ENCODE peak calls at places on chromosome 5, in seven cellular contexts. One of them, this sample, is unnamed. For H3K36me3, the result is how much of the 10 kb centered on the place peaks cover.

GRCh38 chr5:133930061-133930823 is 38.2 kb downstream of the C5orf15 start:
- DNase-seq in PC-3: no peak
- DNase-seq in IMR-90: peak
- DNase-seq in ascending aorta: peak
- DNase-seq in esophagus squamous epithelium: no peak
- DNase-seq in sigmoid colon: no peak
- DNase-seq in thyroid gland: no peak
- DNase-seq in this sample: no peak

GRCh38 chr5:16536818-16537217 is 71.2 kb upstream of the ZNF622 start:
- DNase-seq in PC-3: no peak
- DNase-seq in IMR-90: no peak
- DNase-seq in ascending aorta: no peak
- DNase-seq in esophagus squamous epithelium: no peak
- DNase-seq in sigmoid colon: no peak
- DNase-seq in thyroid gland: no peak
- DNase-seq in this sample: no peak

GRCh38 chr5:53084856-53085255 is 24.7 kb downstream of the MOCS2 start:
- DNase-seq in PC-3: no peak
- DNase-seq in IMR-90: no peak
- DNase-seq in ascending aorta: no peak
- DNase-seq in esophagus squamous epithelium: no peak
- DNase-seq in sigmoid colon: no peak
- DNase-seq in thyroid gland: no peak
- DNase-seq in this sample: no peak

GRCh38 chr5:130797303-130797702 is 367.8 kb downstream of the HINT1 start:
- DNase-seq in PC-3: no peak
- DNase-seq in IMR-90: no peak
- DNase-seq in ascending aorta: no peak
- DNase-seq in esophagus squamous epithelium: no peak
- DNase-seq in sigmoid colon: no peak
- DNase-seq in thyroid gland: no peak
- DNase-seq in this sample: no peak

GRCh38 chr5:95822038-95822407 is 503 bp downstream of the GLRX start:
- DNase-seq in PC-3: peak
- DNase-seq in IMR-90: peak
- DNase-seq in ascending aorta: no peak
- DNase-seq in esophagus squamous epithelium: peak
- DNase-seq in sigmoid colon: peak
- DNase-seq in thyroid gland: peak
- DNase-seq in this sample: no peak

GRCh38 chr5:137176126-137176525 is 323.0 kb downstream of the SPOCK1 start:
- DNase-seq in PC-3: no peak
- DNase-seq in IMR-90: no peak
- DNase-seq in ascending aorta: no peak
- DNase-seq in esophagus squamous epithelium: no peak
- DNase-seq in sigmoid colon: no peak
- DNase-seq in thyroid gland: no peak
- DNase-seq in this sample: no peak

GRCh38 chr5:38994329-38994927 is 79.8 kb downstream of the RICTOR start:
- DNase-seq in PC-3: peak
- DNase-seq in IMR-90: peak
- DNase-seq in ascending aorta: no peak
- DNase-seq in esophagus squamous epithelium: no peak
- DNase-seq in sigmoid colon: no peak
- DNase-seq in thyroid gland: peak
- DNase-seq in this sample: peak

GRCh38 chr5:178281321-178281720 is 48.7 kb upstream of the PHYKPL start:
- DNase-seq in PC-3: no peak
- DNase-seq in IMR-90: no peak
- DNase-seq in ascending aorta: no peak
- DNase-seq in esophagus squamous epithelium: no peak
- DNase-seq in sigmoid colon: peak
- DNase-seq in thyroid gland: no peak
- DNase-seq in this sample: no peak

GRCh38 chr5:149731617-149732400 is 1.7 kb downstream of the PPARGC1B start:
- DNase-seq in PC-3: peak
- DNase-seq in IMR-90: peak
- DNase-seq in ascending aorta: peak
- DNase-seq in esophagus squamous epithelium: peak
- DNase-seq in sigmoid colon: peak
- DNase-seq in thyroid gland: peak
- DNase-seq in this sample: peak

GRCh38 chr5:32753051-32753450 is 41.9 kb downstream of the NPR3 start:
- DNase-seq in PC-3: no peak
- DNase-seq in IMR-90: peak
- DNase-seq in ascending aorta: no peak
- DNase-seq in esophagus squamous epithelium: no peak
- DNase-seq in sigmoid colon: no peak
- DNase-seq in thyroid gland: no peak
- DNase-seq in this sample: no peak

GRCh38 chr5:54311178-54311811 is 922 bp upstream of the ARL15 start:
- DNase-seq in PC-3: no peak
- DNase-seq in IMR-90: peak
- DNase-seq in ascending aorta: no peak
- DNase-seq in esophagus squamous epithelium: no peak
- DNase-seq in sigmoid colon: no peak
- DNase-seq in thyroid gland: peak
- DNase-seq in this sample: no peak

GRCh38 chr5:173744527-173744926 is 128.1 kb upstream of the BOD1 start:
- DNase-seq in PC-3: no peak
- DNase-seq in IMR-90: no peak
- DNase-seq in ascending aorta: no peak
- DNase-seq in esophagus squamous epithelium: no peak
- DNase-seq in sigmoid colon: no peak
- DNase-seq in thyroid gland: no peak
- DNase-seq in this sample: no peak

GRCh38 chr5:14505310-14506140 is 76.1 kb upstream of the OTULINL start:
- DNase-seq in PC-3: no peak
- DNase-seq in IMR-90: no peak
- DNase-seq in ascending aorta: no peak
- DNase-seq in esophagus squamous epithelium: no peak
- DNase-seq in sigmoid colon: no peak
- DNase-seq in thyroid gland: no peak
- DNase-seq in this sample: no peak

DNA sequence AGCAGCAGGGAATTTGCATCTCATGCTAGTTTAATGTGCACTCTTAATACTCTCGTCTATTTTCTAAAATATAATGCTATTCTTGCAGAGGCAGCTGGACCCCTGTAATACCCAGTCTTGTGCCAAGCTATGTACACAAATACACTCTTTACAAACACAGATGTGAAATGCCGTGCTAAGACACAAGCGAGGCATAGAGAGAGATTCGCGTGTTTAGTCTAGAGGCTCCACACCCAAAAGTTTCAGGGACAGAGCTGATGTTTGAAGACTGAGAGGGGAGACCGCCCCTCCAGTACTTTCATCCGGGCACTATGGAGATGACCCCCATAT is 1.2 kb downstream of the DPYSL3 start:
- DNase-seq in PC-3: no peak
- DNase-seq in IMR-90: peak
- DNase-seq in ascending aorta: no peak
- DNase-seq in esophagus squamous epithelium: no peak
- DNase-seq in sigmoid colon: no peak
- DNase-seq in thyroid gland: no peak
- DNase-seq in this sample: no peak
- H3K4me3 ChIP-seq in PC-3: peak
- H3K4me3 ChIP-seq in IMR-90: peak
- H3K4me3 ChIP-seq in ascending aorta: peak
- H3K4me3 ChIP-seq in esophagus squamous epithelium: peak
- H3K4me3 ChIP-seq in sigmoid colon: peak
- H3K4me3 ChIP-seq in thyroid gland: peak
- H3K4me3 ChIP-seq in this sample: peak

GRCh38 chr5:20833081-20833627 is 845.2 kb upstream of the CDH18 start:
- DNase-seq in PC-3: no peak
- DNase-seq in IMR-90: no peak
- DNase-seq in ascending aorta: no peak
- DNase-seq in esophagus squamous epithelium: no peak
- DNase-seq in sigmoid colon: no peak
- DNase-seq in thyroid gland: no peak
- DNase-seq in this sample: no peak
- TF ChIP-seq CTCF in PC-3: no peak
- TF ChIP-seq CTCF in IMR-90: no peak
- TF ChIP-seq CTCF in ascending aorta: no peak
- TF ChIP-seq CTCF in esophagus squamous epithelium: no peak
- TF ChIP-seq CTCF in sigmoid colon: no peak
- TF ChIP-seq CTCF in thyroid gland: no peak
- TF ChIP-seq CTCF in this sample: no peak

GRCh38 chr5:36168737-36169136 is 16.8 kb downstream of the SKP2 start:
- DNase-seq in PC-3: no peak
- DNase-seq in IMR-90: no peak
- DNase-seq in ascending aorta: no peak
- DNase-seq in esophagus squamous epithelium: no peak
- DNase-seq in sigmoid colon: no peak
- DNase-seq in thyroid gland: no peak
- DNase-seq in this sample: no peak
- H3K36me3 ChIP-seq in PC-3: half or more
- H3K36me3 ChIP-seq in IMR-90: under half
- H3K36me3 ChIP-seq in ascending aorta: half or more
- H3K36me3 ChIP-seq in esophagus squamous epithelium: under half
- H3K36me3 ChIP-seq in sigmoid colon: under half
- H3K36me3 ChIP-seq in thyroid gland: under half
- H3K36me3 ChIP-seq in this sample: under half

GRCh38 chr5:169283887-169284286 is 17.1 kb downstream of the SLIT3 start:
- DNase-seq in PC-3: no peak
- DNase-seq in IMR-90: no peak
- DNase-seq in ascending aorta: no peak
- DNase-seq in esophagus squamous epithelium: no peak
- DNase-seq in sigmoid colon: no peak
- DNase-seq in thyroid gland: no peak
- DNase-seq in this sample: no peak

GRCh38 chr5:169287529-169287928 is 13.4 kb downstream of the SLIT3 start:
- DNase-seq in PC-3: no peak
- DNase-seq in IMR-90: no peak
- DNase-seq in ascending aorta: no peak
- DNase-seq in esophagus squamous epithelium: no peak
- DNase-seq in sigmoid colon: peak
- DNase-seq in thyroid gland: peak
- DNase-seq in this sample: no peak

GRCh38 chr5:169289520-169289919 is 11.4 kb downstream of the SLIT3 start:
- DNase-seq in PC-3: no peak
- DNase-seq in IMR-90: no peak
- DNase-seq in ascending aorta: no peak
- DNase-seq in esophagus squamous epithelium: no peak
- DNase-seq in sigmoid colon: no peak
- DNase-seq in thyroid gland: no peak
- DNase-seq in this sample: no peak

GRCh38 chr5:169288066-169288753 is 12.7 kb downstream of the SLIT3 start:
- DNase-seq in PC-3: no peak
- DNase-seq in IMR-90: no peak
- DNase-seq in ascending aorta: no peak
- DNase-seq in esophagus squamous epithelium: no peak
- DNase-seq in sigmoid colon: no peak
- DNase-seq in thyroid gland: no peak
- DNase-seq in this sample: no peak

DNA sequence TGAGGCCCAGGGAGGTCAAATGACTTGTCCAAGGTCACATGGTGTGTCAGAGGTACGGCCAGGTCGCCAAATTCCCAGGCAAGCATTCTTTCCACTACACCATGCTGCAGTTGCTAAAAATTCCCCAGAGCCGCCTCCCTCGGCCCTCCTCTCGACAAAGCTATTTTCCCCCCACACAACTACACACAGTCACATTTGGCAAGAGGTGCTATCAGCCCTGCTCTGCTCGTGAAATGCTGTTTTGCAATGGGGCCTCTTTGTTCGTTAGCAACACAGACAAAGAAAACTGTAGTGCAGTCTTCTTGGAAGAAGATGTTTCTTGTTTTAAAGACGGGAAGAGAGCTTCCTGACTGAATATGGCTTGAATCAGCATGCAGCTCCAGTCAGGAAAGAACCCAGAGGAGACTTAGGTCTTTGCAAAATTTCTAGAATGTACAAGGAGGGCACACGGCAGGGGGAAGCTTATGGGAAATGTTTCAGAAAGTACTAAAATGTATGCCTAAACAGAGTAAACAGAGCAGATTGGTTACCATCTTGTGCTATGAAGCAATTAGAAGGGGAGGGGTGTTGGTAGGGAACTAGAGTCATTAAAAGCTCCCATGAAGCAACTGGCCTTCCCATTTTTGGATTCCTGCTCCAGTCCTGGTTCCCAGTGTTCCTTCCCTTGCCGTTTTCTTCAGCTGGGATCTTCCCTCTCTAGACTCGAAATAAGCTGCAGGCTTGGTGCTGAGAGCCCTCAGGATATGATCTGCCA is 14.2 kb downstream of the SLIT3 start:
- DNase-seq in PC-3: no peak
- DNase-seq in IMR-90: no peak
- DNase-seq in ascending aorta: no peak
- DNase-seq in esophagus squamous epithelium: no peak
- DNase-seq in sigmoid colon: no peak
- DNase-seq in thyroid gland: no peak
- DNase-seq in this sample: no peak
- H3K4me3 ChIP-seq in PC-3: no peak
- H3K4me3 ChIP-seq in IMR-90: no peak
- H3K4me3 ChIP-seq in ascending aorta: no peak
- H3K4me3 ChIP-seq in esophagus squamous epithelium: no peak
- H3K4me3 ChIP-seq in sigmoid colon: no peak
- H3K4me3 ChIP-seq in thyroid gland: no peak
- H3K4me3 ChIP-seq in this sample: no peak

GRCh38 chr5:111757582-111758283 is 739 bp upstream of the NREP start:
- DNase-seq in PC-3: peak
- DNase-seq in IMR-90: peak
- DNase-seq in ascending aorta: peak
- DNase-seq in esophagus squamous epithelium: peak
- DNase-seq in sigmoid colon: peak
- DNase-seq in thyroid gland: peak
- DNase-seq in this sample: no peak
- TF ChIP-seq CTCF in PC-3: no peak
- TF ChIP-seq CTCF in IMR-90: peak
- TF ChIP-seq CTCF in ascending aorta: peak
- TF ChIP-seq CTCF in esophagus squamous epithelium: no peak
- TF ChIP-seq CTCF in sigmoid colon: no peak
- TF ChIP-seq CTCF in thyroid gland: no peak
- TF ChIP-seq CTCF in this sample: no peak

DNA sequence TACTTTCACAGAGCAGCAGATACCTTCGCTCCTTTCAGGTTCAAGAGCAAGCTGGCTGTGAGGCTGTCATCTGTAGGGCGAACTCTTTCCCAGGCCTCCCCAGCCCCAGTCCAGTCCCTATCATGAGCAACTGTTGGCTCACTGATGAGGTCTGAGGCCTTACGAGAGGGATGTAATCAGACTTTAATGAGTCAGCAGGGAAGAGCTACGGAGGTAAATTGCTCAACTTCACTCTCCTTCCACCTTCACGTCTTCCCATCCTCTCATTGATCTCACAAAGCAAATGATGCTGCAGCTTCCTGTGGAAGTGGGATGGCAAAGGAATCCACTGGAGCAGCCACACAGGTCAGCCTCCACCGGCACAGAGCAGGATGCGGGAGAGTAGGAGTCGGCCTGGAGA is 130.7 kb upstream of the TBCA start:
- DNase-seq in PC-3: peak
- DNase-seq in IMR-90: peak
- DNase-seq in ascending aorta: no peak
- DNase-seq in esophagus squamous epithelium: no peak
- DNase-seq in sigmoid colon: no peak
- DNase-seq in thyroid gland: no peak
- DNase-seq in this sample: no peak
- H3K36me3 ChIP-seq in PC-3: under half
- H3K36me3 ChIP-seq in IMR-90: under half
- H3K36me3 ChIP-seq in ascending aorta: under half
- H3K36me3 ChIP-seq in esophagus squamous epithelium: under half
- H3K36me3 ChIP-seq in sigmoid colon: under half
- H3K36me3 ChIP-seq in thyroid gland: under half
- H3K36me3 ChIP-seq in this sample: under half

This sample was measured in kidney epithelial cell.